ENCODE peak calls at places on chromosomes 5 and 9, in four cellular contexts. A is central memory CD8-positive, alpha-beta T cell; G is HepG2; R is activated CD4-positive, alpha-beta T cell treated with anti-CD3 and anti-CD28 coated beads for 36 hours. L is an unnamed sample.

GRCh38 chr5:141359790-141360426 is at the start of gene PCDHGB2:
- ATAC-seq in A (no peak), G (peak; percentile 78), R (peak; percentile 19), L (no peak)

GRCh38 chr9:89225587-89225986 is 47.0 kb upstream of the SHC3 start:
- ATAC-seq in A (no peak), G (no peak), R (no peak), L (no peak)

GRCh38 chr5:140596364-140596763 is 31.7 kb downstream of the SLC35A4 start:
- ATAC-seq in A (no peak), G (no peak), R (no peak), L (no peak)

GRCh38 chr9:95507456-95508241 is 9.1 kb downstream of the PTCH1 start:
- ATAC-seq in A (peak; percentile 31), G (peak; percentile 1), R (no peak), L (no peak)

GRCh38 chr9:126499911-126500599 is 113.7 kb upstream of the LMX1B start:
- ATAC-seq in A (no peak), G (peak; percentile 12), R (no peak), L (no peak)

GRCh38 chr9:35579130-35579529 is 25.9 kb upstream of the TESK1 start:
- ATAC-seq in A (no peak), G (no peak), R (peak; percentile 96), L (peak; percentile 79)

GRCh38 chr9:89440548-89440947 is 57.4 kb downstream of the SEMA4D start:
- ATAC-seq in A (no peak), G (no peak), R (peak; percentile 49), L (no peak)

GRCh38 chr9:36445800-36446361 is 45.8 kb upstream of the RNF38 start:
- ATAC-seq in A (no peak), G (no peak), R (no peak), L (no peak)

GRCh38 chr5:172319708-172320441 is 36.3 kb upstream of the UBTD2 start:
- ATAC-seq in A (no peak), G (no peak), R (no peak), L (peak; percentile 74)

GRCh38 chr9:87599901-87600610 is 102.4 kb downstream of the DAPK1 start:
- ATAC-seq in A (no peak), G (peak; percentile 78), R (no peak), L (no peak)

GRCh38 chr5:131944700-131945550 is 538 bp downstream of the MEIKIN start:
- ATAC-seq in A (no peak), G (no peak), R (no peak), L (no peak)

GRCh38 chr5:94832685-94833084 is 214.2 kb downstream of the SLF1 start:
- ATAC-seq in A (no peak), G (no peak), R (no peak), L (no peak)

GRCh38 chr9:83280259-83280658 is 217.3 kb upstream of the RASEF start:
- ATAC-seq in A (no peak), G (no peak), R (no peak), L (no peak)

GRCh38 chr9:83544002-83544698 is 5.9 kb upstream of the FRMD3 start:
- ATAC-seq in A (no peak), G (peak; percentile 97), R (peak; percentile 47), L (peak; percentile 43)

GRCh38 chr5:96741911-96742310 is 65.8 kb downstream of the ERAP1 start:
- ATAC-seq in A (no peak), G (no peak), R (no peak), L (no peak)

GRCh38 chr5:36001032-36001431 is 9.8 kb upstream of the UGT3A1 start:
- ATAC-seq in A (no peak), G (no peak), R (no peak), L (no peak)

GRCh38 chr9:110319781-110320180 is 17.9 kb downstream of the TXNDC8 start:
- ATAC-seq in A (no peak), G (no peak), R (peak; percentile 68), L (no peak)

GRCh38 chr5:139063664-139064054 is 134.5 kb downstream of the SIL1 start:
- ATAC-seq in A (no peak), G (no peak), R (no peak), L (no peak)

GRCh38 chr9:2824564-2824963 is 19.3 kb downstream of the PUM3 start:
- ATAC-seq in A (no peak), G (peak; percentile 56), R (peak; percentile 30), L (no peak)

GRCh38 chr9:134981001-134981400 is 63.3 kb upstream of the FCN1 start:
- ATAC-seq in A (no peak), G (no peak), R (no peak), L (no peak)

GRCh38 chr5:68054625-68055024 is 160.9 kb upstream of the PIK3R1 start:
- ATAC-seq in A (no peak), G (no peak), R (no peak), L (no peak)

GRCh38 chr9:126614088-126614454 is 343 bp downstream of the LMX1B start:
- ATAC-seq in A (no peak), G (no peak), R (no peak), L (no peak)

GRCh38 chr5:81239613-81240012 is 6.5 kb downstream of the CKMT2 start:
- ATAC-seq in A (no peak), G (peak; percentile 30), R (no peak), L (no peak)